ENCODE peak calls at places on chromosomes 5 and 9, in four cellular contexts. S, K, Y and J are unnamed samples. For H3K4me1, the result is how much of the 10 kb centered on the place peaks cover.

GRCh38 chr5:31986101-31986500 is 188.0 kb downstream of the GOLPH3 start:
- DNase-seq in S (no peak), K (no peak), Y (no peak), J (no peak)

GRCh38 chr5:94847019-94847418 is 228.6 kb downstream of the SLF1 start:
- DNase-seq in S (no peak), K (no peak), Y (no peak), J (no peak)

GRCh38 chr5:42377496-42377895 is 45.7 kb upstream of the GHR start:
- DNase-seq in S (no peak), K (no peak), Y (no peak), J (no peak)

GRCh38 chr5:16857635-16858034 is 78.5 kb downstream of the MYO10 start:
- DNase-seq in S (no peak), K (no peak), Y (no peak), J (no peak)

GRCh38 chr9:133117271-133118178 is 3.5 kb downstream of the RALGDS start:
- DNase-seq in S (no peak), K (no peak), Y (peak), J (no peak)

GRCh38 chr9:37410969-37411785 is 11.3 kb upstream of the GRHPR start:
- DNase-seq in S (peak), K (peak), Y (no peak), J (no peak)

GRCh38 chr9:91882628-91883027 is 67.4 kb downstream of the ROR2 start:
- DNase-seq in S (no peak), K (no peak), Y (no peak), J (no peak)

GRCh38 chr5:154868702-154869101 is 10.3 kb downstream of the CNOT8 start:
- DNase-seq in S (peak), K (no peak), Y (peak), J (no peak)

GRCh38 chr5:11596657-11597071 is 307.6 kb downstream of the CTNND2 start:
- DNase-seq in S (no peak), K (peak), Y (no peak), J (no peak)

GRCh38 chr9:38486837-38487236 is 62.6 kb upstream of the IGFBPL1 start:
- DNase-seq in S (no peak), K (no peak), Y (no peak), J (no peak)

GRCh38 chr9:110641350-110641749 is 27.2 kb upstream of the MUSK start:
- DNase-seq in S (no peak), K (no peak), Y (no peak), J (no peak)

GRCh38 chr9:112042769-112043168 is 132.3 kb downstream of the SUSD1 start:
- DNase-seq in S (no peak), K (no peak), Y (no peak), J (no peak)

GRCh38 chr5:83750759-83751158 is 30.1 kb upstream of the HAPLN1 start:
- DNase-seq in S (no peak), K (no peak), Y (no peak), J (no peak)

GRCh38 chr5:68424799-68425537 is 209.4 kb downstream of the PIK3R1 start:
- DNase-seq in S (no peak), K (no peak), Y (no peak), J (peak)

GRCh38 chr5:158756873-158757272 is 342.8 kb downstream of the EBF1 start:
- DNase-seq in S (no peak), K (no peak), Y (no peak), J (no peak)

GRCh38 chr5:15834596-15835245 is 334.7 kb downstream of the FBXL7 start:
- DNase-seq in S (no peak), K (no peak), Y (no peak), J (no peak)

DNA sequence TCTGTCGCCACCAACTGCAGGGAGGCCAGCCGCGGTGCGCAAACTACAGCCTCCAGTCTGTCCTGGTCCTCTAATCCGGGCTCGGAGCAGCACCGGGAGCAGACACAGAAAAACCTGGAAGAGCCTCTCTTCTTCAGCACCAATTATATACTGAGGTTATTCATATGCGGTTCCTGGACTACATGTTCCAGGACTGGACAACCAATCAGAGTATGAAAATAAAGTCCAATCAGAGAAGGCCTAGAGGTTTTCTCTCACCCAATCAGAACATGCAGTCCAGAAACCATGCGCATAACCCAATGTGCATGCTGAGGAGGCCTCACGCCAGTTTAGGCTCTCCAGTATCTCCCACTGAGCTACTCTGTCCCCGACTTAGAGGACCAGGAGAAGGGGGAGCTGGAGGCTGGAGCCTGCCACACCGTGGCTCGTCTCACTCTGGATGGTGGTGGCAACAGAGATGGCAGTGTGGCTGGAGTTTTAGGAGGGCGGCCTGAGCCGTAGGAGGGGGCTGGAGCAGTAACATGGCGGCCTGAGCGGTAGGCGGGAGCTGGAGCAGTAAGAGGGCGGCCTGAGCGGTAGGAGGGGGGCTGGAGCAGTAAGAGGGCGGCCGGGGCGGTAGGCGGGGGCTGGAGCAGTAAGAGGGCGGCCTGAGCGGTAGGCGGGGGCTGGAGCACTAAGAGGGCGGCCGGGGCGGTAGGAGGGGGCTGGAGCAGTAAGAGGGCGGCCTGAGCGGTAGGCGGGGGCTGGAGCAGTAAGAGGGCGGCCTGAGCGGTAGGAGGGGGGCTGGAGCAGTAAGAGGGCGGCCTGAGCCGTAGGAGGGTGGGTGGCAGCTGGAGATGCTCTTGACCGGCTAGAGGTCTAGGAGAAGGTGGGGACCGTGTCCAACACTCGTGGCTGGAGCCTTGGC is 20.4 kb upstream of the TRIM52 start:
- DNase-seq in S (peak), K (peak), Y (peak), J (no peak)
- TF ChIP-seq FOXM1 in S (no peak), K (no peak), Y (no peak), J (no peak)

GRCh38 chr9:131257266-131258025 is 18.9 kb downstream of the FAM78A start:
- DNase-seq in S (peak), K (no peak), Y (no peak), J (no peak)

GRCh38 chr9:131259916-131260597 is 16.3 kb downstream of the FAM78A start:
- DNase-seq in S (peak), K (no peak), Y (no peak), J (no peak)

GRCh38 chr9:131259432-131259885 is 16.9 kb downstream of the FAM78A start:
- DNase-seq in S (peak), K (no peak), Y (no peak), J (no peak)

GRCh38 chr9:131258698-131259431 is 17.4 kb downstream of the FAM78A start:
- DNase-seq in S (no peak), K (no peak), Y (no peak), J (no peak)

GRCh38 chr9:131258186-131258585 is 18.1 kb downstream of the FAM78A start:
- DNase-seq in S (peak), K (no peak), Y (no peak), J (no peak)
- H3K4me1 ChIP-seq in S (under half), K (under half), Y (under half), J (half or more)

GRCh38 chr5:10110228-10110627 is 139.5 kb downstream of the ATPSCKMT start:
- DNase-seq in S (no peak), K (no peak), Y (no peak), J (no peak)
- H3K4me3 ChIP-seq in S (no peak), K (no peak), Y (no peak), J (no peak)

DNA sequence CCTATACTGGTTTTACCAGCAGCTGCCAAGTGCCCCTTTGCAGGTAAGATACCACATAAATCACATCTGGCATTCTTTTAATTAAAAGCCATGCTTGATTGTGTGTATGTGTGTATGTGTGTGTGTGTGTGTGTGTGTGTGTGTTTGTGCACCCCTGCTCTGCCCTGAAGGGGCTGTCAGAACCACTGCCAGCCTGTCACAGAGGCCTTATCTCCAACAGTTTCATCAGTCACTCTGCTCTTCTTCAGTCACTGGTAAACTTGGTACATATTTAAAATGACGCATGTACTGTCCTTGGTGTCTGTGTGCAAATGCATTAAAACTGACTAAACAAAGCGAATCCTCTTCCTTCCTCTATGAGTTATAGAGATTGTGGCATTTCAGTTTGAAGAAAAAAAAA is 19.0 kb upstream of the NR5A1 start:
- DNase-seq in S (no peak), K (no peak), Y (no peak), J (no peak)
- TF ChIP-seq FOXM1 in S (no peak), K (no peak), Y (no peak), J (no peak)

DNA sequence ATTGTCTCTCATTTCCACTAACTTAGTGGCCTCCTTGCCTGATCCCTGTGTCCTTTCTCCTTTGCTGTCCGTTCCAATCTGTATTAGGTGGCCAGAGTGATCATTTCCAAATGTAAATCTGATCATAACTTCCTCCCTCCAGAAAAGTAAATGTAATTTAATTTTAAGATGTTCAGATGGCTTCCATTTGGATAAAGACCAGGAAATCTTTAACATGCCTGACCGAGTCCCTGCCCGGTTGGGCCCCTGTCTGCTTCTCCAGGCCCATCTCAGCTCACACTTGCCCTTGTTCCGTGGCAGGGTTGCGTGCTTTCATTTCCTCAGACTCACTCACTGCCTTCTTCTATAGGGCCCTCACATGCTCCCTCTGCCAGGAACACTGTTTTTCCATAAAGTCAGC is 7.6 kb downstream of the MAP3K1 start:
- DNase-seq in S (no peak), K (no peak), Y (peak), J (no peak)
- H3K4me1 ChIP-seq in S (under half), K (half or more), Y (half or more), J (under half)